ENCODE peak calls at places on chromosomes 6 and 20, in four cellular contexts. One of them, this sample, is unnamed.
A peak's percentile ranks its signal among the peaks of the same experiment; 100 is the strongest.

GRCh38 chr20:49245921-49246740 is 26.9 kb downstream of the DDX27 start:
- DNase-seq in activated T-cell treated with anti-CD3 and anti-CD28 coated beads, Interleukin-2, amount 50 U/mL, for 72 hours: peak; percentile 23
- DNase-seq in T-cell: no peak
- DNase-seq in activated CD8-positive, alpha-beta memory T cell treated with anti-CD3 and anti-CD28 coated beads for 1 hour: no peak
- DNase-seq in this sample: no peak

GRCh38 chr6:87827291-87827690 is 125.3 kb upstream of the AKIRIN2 start:
- DNase-seq in activated CD8-positive, alpha-beta memory T cell treated with anti-CD3 and anti-CD28 coated beads for 1 hour: no peak
- DNase-seq in T-cell: no peak
- DNase-seq in activated T-cell treated with anti-CD3 and anti-CD28 coated beads, Interleukin-2, amount 50 U/mL, for 72 hours: no peak
- DNase-seq in this sample: no peak

GRCh38 chr6:4102687-4103244 is 23.8 kb upstream of the FAM217A start:
- DNase-seq in activated CD8-positive, alpha-beta memory T cell treated with anti-CD3 and anti-CD28 coated beads for 1 hour: no peak
- DNase-seq in T-cell: no peak
- DNase-seq in activated T-cell treated with anti-CD3 and anti-CD28 coated beads, Interleukin-2, amount 50 U/mL, for 72 hours: no peak
- DNase-seq in this sample: no peak

GRCh38 chr6:119482850-119483285 is 133.3 kb upstream of the MAN1A1 start:
- DNase-seq in activated T-cell treated with anti-CD3 and anti-CD28 coated beads, Interleukin-2, amount 50 U/mL, for 72 hours: no peak
- DNase-seq in activated CD8-positive, alpha-beta memory T cell treated with anti-CD3 and anti-CD28 coated beads for 1 hour: no peak
- DNase-seq in T-cell: no peak
- DNase-seq in this sample: no peak

GRCh38 chr6:53906842-53907241 is 112.0 kb downstream of the LRRC1 start:
- DNase-seq in activated T-cell treated with anti-CD3 and anti-CD28 coated beads, Interleukin-2, amount 50 U/mL, for 72 hours: no peak
- DNase-seq in T-cell: no peak
- DNase-seq in activated CD8-positive, alpha-beta memory T cell treated with anti-CD3 and anti-CD28 coated beads for 1 hour: no peak
- DNase-seq in this sample: no peak

GRCh38 chr6:35425284-35425683 is 26.9 kb upstream of the FANCE start:
- DNase-seq in T-cell: no peak
- DNase-seq in activated CD8-positive, alpha-beta memory T cell treated with anti-CD3 and anti-CD28 coated beads for 1 hour: no peak
- DNase-seq in activated T-cell treated with anti-CD3 and anti-CD28 coated beads, Interleukin-2, amount 50 U/mL, for 72 hours: no peak
- DNase-seq in this sample: no peak

GRCh38 chr6:35181313-35181932 is 32.3 kb upstream of the SCUBE3 start:
- DNase-seq in activated CD8-positive, alpha-beta memory T cell treated with anti-CD3 and anti-CD28 coated beads for 1 hour: no peak
- DNase-seq in activated T-cell treated with anti-CD3 and anti-CD28 coated beads, Interleukin-2, amount 50 U/mL, for 72 hours: no peak
- DNase-seq in T-cell: no peak
- DNase-seq in this sample: no peak

GRCh38 chr6:6659600-6660327 is 71.2 kb downstream of the LY86 start:
- DNase-seq in activated CD8-positive, alpha-beta memory T cell treated with anti-CD3 and anti-CD28 coated beads for 1 hour: no peak
- DNase-seq in T-cell: no peak
- DNase-seq in activated T-cell treated with anti-CD3 and anti-CD28 coated beads, Interleukin-2, amount 50 U/mL, for 72 hours: no peak
- DNase-seq in this sample: no peak

GRCh38 chr6:71420693-71421328 is 132.2 kb downstream of the OGFRL1 start:
- DNase-seq in activated CD8-positive, alpha-beta memory T cell treated with anti-CD3 and anti-CD28 coated beads for 1 hour: no peak
- DNase-seq in activated T-cell treated with anti-CD3 and anti-CD28 coated beads, Interleukin-2, amount 50 U/mL, for 72 hours: peak; percentile 14
- DNase-seq in T-cell: no peak
- DNase-seq in this sample: peak; percentile 76

GRCh38 chr6:158468666-158469065 is 91.2 kb upstream of the TMEM181 start:
- DNase-seq in activated CD8-positive, alpha-beta memory T cell treated with anti-CD3 and anti-CD28 coated beads for 1 hour: no peak
- DNase-seq in activated T-cell treated with anti-CD3 and anti-CD28 coated beads, Interleukin-2, amount 50 U/mL, for 72 hours: no peak
- DNase-seq in T-cell: no peak
- DNase-seq in this sample: no peak

GRCh38 chr20:61639200-61639599 is 387.1 kb downstream of the CDH4 start:
- DNase-seq in T-cell: no peak
- DNase-seq in activated T-cell treated with anti-CD3 and anti-CD28 coated beads, Interleukin-2, amount 50 U/mL, for 72 hours: no peak
- DNase-seq in activated CD8-positive, alpha-beta memory T cell treated with anti-CD3 and anti-CD28 coated beads for 1 hour: no peak
- DNase-seq in this sample: no peak

GRCh38 chr20:54193817-54194216 is 14.1 kb upstream of the PFDN4 start:
- DNase-seq in activated CD8-positive, alpha-beta memory T cell treated with anti-CD3 and anti-CD28 coated beads for 1 hour: no peak
- DNase-seq in T-cell: no peak
- DNase-seq in activated T-cell treated with anti-CD3 and anti-CD28 coated beads, Interleukin-2, amount 50 U/mL, for 72 hours: no peak
- DNase-seq in this sample: no peak

GRCh38 chr6:296151-297122 is 4.2 kb downstream of the DUSP22 start:
- DNase-seq in activated T-cell treated with anti-CD3 and anti-CD28 coated beads, Interleukin-2, amount 50 U/mL, for 72 hours: no peak
- DNase-seq in T-cell: no peak
- DNase-seq in activated CD8-positive, alpha-beta memory T cell treated with anti-CD3 and anti-CD28 coated beads for 1 hour: no peak
- DNase-seq in this sample: no peak

GRCh38 chr20:4795394-4795793 is 73.7 kb downstream of the PRND start:
- DNase-seq in activated T-cell treated with anti-CD3 and anti-CD28 coated beads, Interleukin-2, amount 50 U/mL, for 72 hours: peak; percentile 55
- DNase-seq in activated CD8-positive, alpha-beta memory T cell treated with anti-CD3 and anti-CD28 coated beads for 1 hour: no peak
- DNase-seq in T-cell: no peak
- DNase-seq in this sample: no peak

GRCh38 chr6:132320007-132320406 is 81.3 kb downstream of the MOXD1 start:
- DNase-seq in activated T-cell treated with anti-CD3 and anti-CD28 coated beads, Interleukin-2, amount 50 U/mL, for 72 hours: no peak
- DNase-seq in T-cell: no peak
- DNase-seq in activated CD8-positive, alpha-beta memory T cell treated with anti-CD3 and anti-CD28 coated beads for 1 hour: no peak
- DNase-seq in this sample: no peak

GRCh38 chr6:166420351-166420750 is 37.6 kb upstream of the MPC1 start:
- DNase-seq in activated T-cell treated with anti-CD3 and anti-CD28 coated beads, Interleukin-2, amount 50 U/mL, for 72 hours: no peak
- DNase-seq in T-cell: no peak
- DNase-seq in activated CD8-positive, alpha-beta memory T cell treated with anti-CD3 and anti-CD28 coated beads for 1 hour: no peak
- DNase-seq in this sample: no peak

GRCh38 chr20:1945134-1945618 is 48.7 kb downstream of the PDYN start:
- DNase-seq in T-cell: no peak
- DNase-seq in activated CD8-positive, alpha-beta memory T cell treated with anti-CD3 and anti-CD28 coated beads for 1 hour: no peak
- DNase-seq in activated T-cell treated with anti-CD3 and anti-CD28 coated beads, Interleukin-2, amount 50 U/mL, for 72 hours: no peak
- DNase-seq in this sample: no peak

GRCh38 chr20:21505810-21506530 is 7.9 kb downstream of the NKX2-2 start:
- DNase-seq in activated CD8-positive, alpha-beta memory T cell treated with anti-CD3 and anti-CD28 coated beads for 1 hour: peak; percentile 12
- DNase-seq in activated T-cell treated with anti-CD3 and anti-CD28 coated beads, Interleukin-2, amount 50 U/mL, for 72 hours: peak; percentile 87
- DNase-seq in T-cell: peak; percentile 34
- DNase-seq in this sample: no peak

GRCh38 chr20:9918360-9918759 is 79.5 kb upstream of the PAK5 start:
- DNase-seq in T-cell: no peak
- DNase-seq in activated CD8-positive, alpha-beta memory T cell treated with anti-CD3 and anti-CD28 coated beads for 1 hour: no peak
- DNase-seq in activated T-cell treated with anti-CD3 and anti-CD28 coated beads, Interleukin-2, amount 50 U/mL, for 72 hours: no peak
- DNase-seq in this sample: no peak

GRCh38 chr6:168133707-168134398 is 54.8 kb upstream of the FRMD1 start:
- DNase-seq in activated CD8-positive, alpha-beta memory T cell treated with anti-CD3 and anti-CD28 coated beads for 1 hour: no peak
- DNase-seq in activated T-cell treated with anti-CD3 and anti-CD28 coated beads, Interleukin-2, amount 50 U/mL, for 72 hours: no peak
- DNase-seq in T-cell: no peak
- DNase-seq in this sample: no peak

GRCh38 chr6:154606457-154606856 is 96.0 kb upstream of the CNKSR3 start:
- DNase-seq in T-cell: peak; percentile 42
- DNase-seq in activated CD8-positive, alpha-beta memory T cell treated with anti-CD3 and anti-CD28 coated beads for 1 hour: peak; percentile 3
- DNase-seq in activated T-cell treated with anti-CD3 and anti-CD28 coated beads, Interleukin-2, amount 50 U/mL, for 72 hours: peak; percentile 87
- DNase-seq in this sample: no peak

GRCh38 chr6:28565823-28566526 is 40.3 kb downstream of the GPX5 start:
- DNase-seq in activated CD8-positive, alpha-beta memory T cell treated with anti-CD3 and anti-CD28 coated beads for 1 hour: no peak
- DNase-seq in T-cell: no peak
- DNase-seq in activated T-cell treated with anti-CD3 and anti-CD28 coated beads, Interleukin-2, amount 50 U/mL, for 72 hours: no peak
- DNase-seq in this sample: no peak

GRCh38 chr20:43824699-43825402 is 89.8 kb upstream of the TOX2 start:
- DNase-seq in T-cell: no peak
- DNase-seq in activated T-cell treated with anti-CD3 and anti-CD28 coated beads, Interleukin-2, amount 50 U/mL, for 72 hours: no peak
- DNase-seq in activated CD8-positive, alpha-beta memory T cell treated with anti-CD3 and anti-CD28 coated beads for 1 hour: no peak
- DNase-seq in this sample: no peak

GRCh38 chr6:135144678-135145508 is 36.2 kb upstream of the MYB start:
- DNase-seq in activated T-cell treated with anti-CD3 and anti-CD28 coated beads, Interleukin-2, amount 50 U/mL, for 72 hours: peak; percentile 40
- DNase-seq in T-cell: no peak
- DNase-seq in activated CD8-positive, alpha-beta memory T cell treated with anti-CD3 and anti-CD28 coated beads for 1 hour: no peak
- DNase-seq in this sample: no peak

GRCh38 chr6:143678980-143679379 is 1.2 kb downstream of the PHACTR2 start:
- DNase-seq in activated CD8-positive, alpha-beta memory T cell treated with anti-CD3 and anti-CD28 coated beads for 1 hour: no peak
- DNase-seq in activated T-cell treated with anti-CD3 and anti-CD28 coated beads, Interleukin-2, amount 50 U/mL, for 72 hours: no peak
- DNase-seq in T-cell: no peak
- DNase-seq in this sample: no peak

GRCh38 chr6:130675072-130675471 is 152.1 kb upstream of the SMLR1 start:
- DNase-seq in activated T-cell treated with anti-CD3 and anti-CD28 coated beads, Interleukin-2, amount 50 U/mL, for 72 hours: no peak
- DNase-seq in T-cell: no peak
- DNase-seq in activated CD8-positive, alpha-beta memory T cell treated with anti-CD3 and anti-CD28 coated beads for 1 hour: no peak
- DNase-seq in this sample: peak; percentile 26

GRCh38 chr6:8079116-8079515 is 14.9 kb upstream of the BLOC1S5 start:
- DNase-seq in activated CD8-positive, alpha-beta memory T cell treated with anti-CD3 and anti-CD28 coated beads for 1 hour: no peak
- DNase-seq in T-cell: no peak
- DNase-seq in activated T-cell treated with anti-CD3 and anti-CD28 coated beads, Interleukin-2, amount 50 U/mL, for 72 hours: no peak
- DNase-seq in this sample: no peak

GRCh38 chr6:138086573-138087196 is 20.5 kb downstream of the PERP start:
- DNase-seq in T-cell: no peak
- DNase-seq in activated CD8-positive, alpha-beta memory T cell treated with anti-CD3 and anti-CD28 coated beads for 1 hour: no peak
- DNase-seq in activated T-cell treated with anti-CD3 and anti-CD28 coated beads, Interleukin-2, amount 50 U/mL, for 72 hours: no peak
- DNase-seq in this sample: peak; percentile 87

GRCh38 chr6:93416575-93417420 is 2.6 kb downstream of the EPHA7 start:
- DNase-seq in T-cell: no peak
- DNase-seq in activated CD8-positive, alpha-beta memory T cell treated with anti-CD3 and anti-CD28 coated beads for 1 hour: no peak
- DNase-seq in activated T-cell treated with anti-CD3 and anti-CD28 coated beads, Interleukin-2, amount 50 U/mL, for 72 hours: no peak
- DNase-seq in this sample: no peak

GRCh38 chr6:31157543-31158139 is at the start of gene CCHCR1:
- DNase-seq in T-cell: no peak
- DNase-seq in activated CD8-positive, alpha-beta memory T cell treated with anti-CD3 and anti-CD28 coated beads for 1 hour: no peak
- DNase-seq in activated T-cell treated with anti-CD3 and anti-CD28 coated beads, Interleukin-2, amount 50 U/mL, for 72 hours: no peak
- DNase-seq in this sample: no peak

GRCh38 chr6:79234150-79235022 is at the start of gene HMGN3:
- DNase-seq in activated CD8-positive, alpha-beta memory T cell treated with anti-CD3 and anti-CD28 coated beads for 1 hour: peak; percentile 79
- DNase-seq in activated T-cell treated with anti-CD3 and anti-CD28 coated beads, Interleukin-2, amount 50 U/mL, for 72 hours: peak; percentile 93
- DNase-seq in T-cell: peak; percentile 87
- DNase-seq in this sample: peak; percentile 54

GRCh38 chr6:161836643-161837448 is 563.0 kb upstream of the AGPAT4 start:
- DNase-seq in T-cell: no peak
- DNase-seq in activated CD8-positive, alpha-beta memory T cell treated with anti-CD3 and anti-CD28 coated beads for 1 hour: no peak
- DNase-seq in activated T-cell treated with anti-CD3 and anti-CD28 coated beads, Interleukin-2, amount 50 U/mL, for 72 hours: no peak
- DNase-seq in this sample: no peak

GRCh38 chr6:41577865-41578713 is 31.9 kb downstream of the FOXP4 start:
- DNase-seq in activated CD8-positive, alpha-beta memory T cell treated with anti-CD3 and anti-CD28 coated beads for 1 hour: no peak
- DNase-seq in T-cell: no peak
- DNase-seq in activated T-cell treated with anti-CD3 and anti-CD28 coated beads, Interleukin-2, amount 50 U/mL, for 72 hours: no peak
- DNase-seq in this sample: no peak

GRCh38 chr6:56864171-56864616 is 90.7 kb upstream of the BEND6 start:
- DNase-seq in T-cell: no peak
- DNase-seq in activated T-cell treated with anti-CD3 and anti-CD28 coated beads, Interleukin-2, amount 50 U/mL, for 72 hours: no peak
- DNase-seq in activated CD8-positive, alpha-beta memory T cell treated with anti-CD3 and anti-CD28 coated beads for 1 hour: no peak
- DNase-seq in this sample: no peak

GRCh38 chr6:149443411-149444181 is 41.2 kb downstream of the ZC3H12D start:
- DNase-seq in T-cell: no peak
- DNase-seq in activated T-cell treated with anti-CD3 and anti-CD28 coated beads, Interleukin-2, amount 50 U/mL, for 72 hours: no peak
- DNase-seq in activated CD8-positive, alpha-beta memory T cell treated with anti-CD3 and anti-CD28 coated beads for 1 hour: no peak
- DNase-seq in this sample: no peak

GRCh38 chr6:86535141-86535540 is 402.2 kb upstream of the HTR1E start:
- DNase-seq in activated T-cell treated with anti-CD3 and anti-CD28 coated beads, Interleukin-2, amount 50 U/mL, for 72 hours: no peak
- DNase-seq in activated CD8-positive, alpha-beta memory T cell treated with anti-CD3 and anti-CD28 coated beads for 1 hour: no peak
- DNase-seq in T-cell: no peak
- DNase-seq in this sample: no peak

GRCh38 chr6:5457983-5458683 is 196.8 kb downstream of the FARS2 start:
- DNase-seq in T-cell: no peak
- DNase-seq in activated T-cell treated with anti-CD3 and anti-CD28 coated beads, Interleukin-2, amount 50 U/mL, for 72 hours: no peak
- DNase-seq in activated CD8-positive, alpha-beta memory T cell treated with anti-CD3 and anti-CD28 coated beads for 1 hour: no peak
- DNase-seq in this sample: peak; percentile 36

GRCh38 chr6:85678000-85678601 is 35.4 kb upstream of the SYNCRIP start:
- DNase-seq in activated CD8-positive, alpha-beta memory T cell treated with anti-CD3 and anti-CD28 coated beads for 1 hour: no peak
- DNase-seq in T-cell: no peak
- DNase-seq in activated T-cell treated with anti-CD3 and anti-CD28 coated beads, Interleukin-2, amount 50 U/mL, for 72 hours: no peak
- DNase-seq in this sample: no peak

GRCh38 chr6:3284436-3284876 is 25.7 kb downstream of the PSMG4 start:
- DNase-seq in T-cell: no peak
- DNase-seq in activated T-cell treated with anti-CD3 and anti-CD28 coated beads, Interleukin-2, amount 50 U/mL, for 72 hours: no peak
- DNase-seq in activated CD8-positive, alpha-beta memory T cell treated with anti-CD3 and anti-CD28 coated beads for 1 hour: no peak
- DNase-seq in this sample: no peak

This sample was measured in epithelial cell of prostate.